ENCODE peak calls at places on chromosomes 11 and 22, in seven cellular contexts. D, B, U, C, X, J and Q are unnamed samples.

GRCh38 chr11:111730871-111731591 is 35.2 kb downstream of the PPP2R1B start:
- DNase-seq in D (no peak), B (peak), U (no peak), C (no peak), X (no peak), J (no peak), Q (no peak)

GRCh38 chr22:50281957-50282356 is 11.8 kb upstream of the MAPK11 start:
- DNase-seq in D (no peak), B (no peak), U (no peak), C (no peak), X (no peak), J (no peak), Q (no peak)

GRCh38 chr22:26517429-26517828 is 5.2 kb upstream of the TFIP11 start:
- DNase-seq in D (no peak), B (no peak), U (no peak), C (no peak), X (no peak), J (no peak), Q (no peak)

GRCh38 chr11:134272381-134273316 is 3.5 kb upstream of the GLB1L3 start:
- DNase-seq in D (no peak), B (peak), U (peak), C (no peak), X (no peak), J (no peak), Q (no peak)

GRCh38 chr11:70324354-70325115 is 54.0 kb downstream of the PPFIA1 start:
- DNase-seq in D (no peak), B (no peak), U (no peak), C (peak), X (no peak), J (no peak), Q (peak)

GRCh38 chr11:106280041-106280440 is 202.6 kb downstream of the AASDHPPT start:
- DNase-seq in D (no peak), B (no peak), U (no peak), C (no peak), X (no peak), J (no peak), Q (no peak)

GRCh38 chr22:35549338-35549737 is 8.7 kb downstream of the RASD2 start:
- DNase-seq in D (no peak), B (peak), U (no peak), C (no peak), X (no peak), J (no peak), Q (no peak)

GRCh38 chr11:18671246-18671645 is 27.3 kb upstream of the TMEM86A start:
- DNase-seq in D (no peak), B (no peak), U (no peak), C (no peak), X (no peak), J (peak), Q (no peak)

GRCh38 chr11:38305682-38306081 is 1707.6 kb upstream of the RAG2 start:
- DNase-seq in D (no peak), B (no peak), U (no peak), C (no peak), X (no peak), J (no peak), Q (no peak)